ENCODE peak calls at places on chromosomes 6 and 20, in eight cellular contexts. Y is astrocyte; B is small intestine; O is cerebellar cortex; D is foreskin keratinocyte; N is stomach; S is cardiac muscle cell; Z is activated T-cell treated with anti-CD3 and anti-CD28 coated beads, Interleukin-2, amount 50 U/mL, for 4 hours. R is an unnamed sample.

GRCh38 chr20:15895560-15896084 is 677.6 kb downstream of the KIF16B start:
- DNase-seq in N (no peak), Z (no peak), Y (no peak), B (no peak), O (no peak), D (no peak), S (no peak), R (no peak)

GRCh38 chr6:124131779-124132178 is 328.1 kb downstream of the NKAIN2 start:
- DNase-seq in O (no peak), D (no peak), B (no peak), S (no peak), Z (no peak), Y (no peak), N (no peak), R (no peak)

GRCh38 chr6:8130399-8130798 is 28.1 kb upstream of the EEF1E1 start:
- DNase-seq in Z (no peak), Y (no peak), N (no peak), D (no peak), O (no peak), B (no peak), S (peak), R (peak)

GRCh38 chr20:63152322-63153253 is 63.3 kb downstream of the YTHDF1 start:
- DNase-seq in S (no peak), O (no peak), Z (no peak), Y (no peak), D (no peak), B (no peak), N (no peak), R (no peak)

GRCh38 chr20:51586005-51586440 is 43.5 kb upstream of the NFATC2 start:
- DNase-seq in D (peak), N (no peak), B (no peak), O (no peak), Z (no peak), S (peak), Y (peak), R (no peak)

GRCh38 chr6:28354688-28355554 is 5.2 kb downstream of the ZKSCAN3 start:
- DNase-seq in Z (no peak), S (no peak), N (no peak), B (peak), D (no peak), Y (no peak), O (no peak), R (no peak)

GRCh38 chr6:106520711-106521367 is 108.5 kb downstream of the RTN4IP1 start:
- DNase-seq in N (peak), Z (peak), B (peak), O (no peak), S (no peak), Y (no peak), D (no peak), R (no peak)

GRCh38 chr20:8020314-8021079 is 936 bp upstream of the TMX4 start:
- DNase-seq in Y (no peak), N (no peak), S (peak), D (peak), O (no peak), Z (no peak), B (peak), R (no peak)

GRCh38 chr20:5945963-5946362 is 4.4 kb downstream of the TRMT6 start:
- DNase-seq in Y (peak), D (peak), O (no peak), S (peak), N (no peak), Z (no peak), B (no peak), R (peak)

GRCh38 chr6:69771158-69771906 is 25.5 kb downstream of the LMBRD1 start:
- DNase-seq in Z (no peak), S (peak), Y (no peak), O (peak), N (no peak), B (no peak), D (no peak), R (no peak)

GRCh38 chr6:157514659-157515496 is 133.9 kb downstream of the ZDHHC14 start:
- DNase-seq in Z (no peak), D (peak), B (no peak), Y (peak), S (peak), O (peak), N (no peak), R (no peak)

GRCh38 chr6:106165885-106166485 is 79.8 kb downstream of the PRDM1 start:
- DNase-seq in Z (no peak), B (no peak), O (no peak), Y (peak), D (peak), N (no peak), S (no peak), R (no peak)

GRCh38 chr6:4564746-4565145 is 211.5 kb upstream of the CDYL start:
- DNase-seq in O (peak), Z (no peak), N (no peak), B (no peak), D (no peak), Y (no peak), S (no peak), R (no peak)

GRCh38 chr6:14619419-14619781 is 501.8 kb downstream of the CD83 start:
- DNase-seq in D (no peak), S (no peak), B (no peak), Y (no peak), O (no peak), N (peak), Z (no peak), R (no peak)

GRCh38 chr6:142868917-142869316 is 76.1 kb downstream of the HIVEP2 start:
- DNase-seq in D (no peak), N (no peak), S (peak), B (no peak), Y (no peak), O (no peak), Z (no peak), R (peak)

GRCh38 chr6:116387374-116387773 is 16.6 kb downstream of the DSE start:
- DNase-seq in O (no peak), D (peak), Z (no peak), N (no peak), Y (peak), B (no peak), S (peak), R (no peak)

GRCh38 chr6:131784561-131784960 is 23.3 kb upstream of the ENPP1 start:
- DNase-seq in O (no peak), Z (no peak), Y (no peak), D (no peak), B (no peak), N (no peak), S (no peak), R (no peak)

GRCh38 chr20:32535953-32536823 is 48.9 kb downstream of the NOL4L start:
- DNase-seq in S (peak), O (peak), D (no peak), N (peak), B (peak), Z (peak), Y (no peak), R (peak)

GRCh38 chr6:149130093-149130872 is 187.2 kb upstream of the TAB2 start:
- DNase-seq in Z (no peak), B (no peak), Y (no peak), N (peak), D (no peak), O (no peak), S (no peak), R (no peak)

GRCh38 chr6:106939848-106940247 is 34.7 kb downstream of the CD24 start:
- DNase-seq in D (no peak), B (no peak), N (no peak), O (no peak), S (no peak), Z (no peak), Y (no peak), R (no peak)

GRCh38 chr6:163640641-163641040 is 226.1 kb downstream of the QKI start:
- DNase-seq in Y (no peak), O (no peak), D (no peak), Z (no peak), S (no peak), B (no peak), N (no peak), R (no peak)

GRCh38 chr6:151430886-151431285 is 21.0 kb downstream of the RMND1 start:
- DNase-seq in D (no peak), Y (no peak), Z (no peak), O (peak), B (no peak), S (no peak), N (no peak), R (peak)

GRCh38 chr20:3616250-3616649 is 46.9 kb downstream of the GFRA4 start:
- DNase-seq in N (peak), Y (peak), S (peak), Z (no peak), O (peak), B (no peak), D (peak), R (no peak)